ENCODE peak calls at places on chromosome 1, in eight cellular contexts. Z is stimulated activated CD8-positive, alpha-beta memory T cell treated with anti-CD3 and anti-CD28 coated beads, Interleukin-12 subunit alpha, Interleukin-12 subunit beta, amount 100 ng/mL, for 4 hours; J is stimulated activated CD4-positive, alpha-beta T cell treated with anti-CD3 and anti-CD28 coated beads, Interleukin-1b, Interleukin-23, amount 100 ng/mL, for 24 hours; E is activated gamma-delta T cell; R is NCI-H1105; A is ELR; T is nucleus accumbens; K is NCI-H1417. Y is an unnamed sample.

GRCh38 chr1:236495359-236496120 is 28.2 kb upstream of the LGALS8 start:
- DNase-seq in Z (no peak), J (no peak), E (no peak), R (peak), A (no peak), T (no peak), K (no peak), Y (no peak)

GRCh38 chr1:207579436-207579799 is 65.5 kb upstream of the CR1L start:
- DNase-seq in Z (no peak), J (peak), E (no peak), R (peak), A (peak), T (peak), K (peak), Y (peak)

GRCh38 chr1:2233997-2234761 is 6.1 kb downstream of the SKI start:
- DNase-seq in Z (peak), J (no peak), E (peak), R (no peak), A (peak), T (peak), K (no peak), Y (peak)

GRCh38 chr1:171084091-171084490 is 6.6 kb upstream of the FMO3 start:
- DNase-seq in Z (no peak), J (no peak), E (no peak), R (no peak), A (no peak), T (no peak), K (peak), Y (no peak)

GRCh38 chr1:46041974-46042373 is 90.5 kb downstream of the PIK3R3 start:
- DNase-seq in Z (no peak), J (no peak), E (no peak), R (peak), A (no peak), T (no peak), K (no peak), Y (no peak)

GRCh38 chr1:6599141-6599975 is 3.3 kb downstream of the KLHL21 start:
- DNase-seq in Z (peak), J (no peak), E (no peak), R (no peak), A (peak), T (no peak), K (no peak), Y (no peak)

GRCh38 chr1:51516639-51517158 is 2.4 kb downstream of the EPS15 start:
- DNase-seq in Z (no peak), J (no peak), E (no peak), R (no peak), A (peak), T (no peak), K (no peak), Y (no peak)

GRCh38 chr1:235503333-235504121 is 725 bp downstream of the B3GALNT2 start:
- DNase-seq in Z (no peak), J (peak), E (peak), R (no peak), A (peak), T (peak), K (no peak), Y (peak)

GRCh38 chr1:181044449-181044966 is 10.7 kb downstream of the MR1 start:
- DNase-seq in Z (peak), J (no peak), E (no peak), R (no peak), A (peak), T (no peak), K (no peak), Y (no peak)

GRCh38 chr1:159798893-159799292 is 3.3 kb upstream of the FCRL6 start:
- DNase-seq in Z (no peak), J (peak), E (no peak), R (peak), A (peak), T (no peak), K (peak), Y (peak)

GRCh38 chr1:3670823-3671251 is 18.5 kb downstream of the TP73 start:
- DNase-seq in Z (no peak), J (no peak), E (no peak), R (no peak), A (no peak), T (no peak), K (no peak), Y (no peak)

Y was measured in fibroblast of gingiva.